ENCODE peak calls at places on chromosomes 5 and 9, in four cellular contexts. Y is amniotic stem cell; W is ACHN; O is activated naive CD8-positive, alpha-beta T cell treated with anti-CD3 and anti-CD28 coated beads, Interleukin-2, amount 50 U/mL, for 24 hours. X is an unnamed sample.
A peak's percentile ranks its signal among the peaks of the same experiment; 100 is the strongest.

GRCh38 chr5:64147849-64148441 is 17.7 kb upstream of the RNF180 start:
- DNase-seq in Y (no peak), W (peak; percentile 16), O (peak; percentile 4), X (peak; percentile 86)

GRCh38 chr5:135308752-135309151 is 90.3 kb downstream of the MACROH2A1 start:
- DNase-seq in Y (peak; percentile 61), W (peak; percentile 4), O (no peak), X (no peak)

GRCh38 chr9:6843742-6844141 is 86.0 kb downstream of the KDM4C start:
- DNase-seq in Y (no peak), W (no peak), O (no peak), X (no peak)

GRCh38 chr5:110209401-110209800 is 517.1 kb downstream of the TMEM232 start:
- DNase-seq in Y (no peak), W (no peak), O (no peak), X (no peak)

GRCh38 chr5:57157191-57157590 is 16.7 kb upstream of the GPBP1 start:
- DNase-seq in Y (no peak), W (no peak), O (no peak), X (no peak)

GRCh38 chr5:171684169-171684568 is 101.4 kb upstream of the SMIM23 start:
- DNase-seq in Y (no peak), W (no peak), O (no peak), X (no peak)

GRCh38 chr5:58582411-58583393 is at the start of gene RAB3C:
- DNase-seq in Y (peak; percentile 88), W (peak; percentile 92), O (peak; percentile 62), X (peak; percentile 97)

GRCh38 chr5:171226096-171226495 is 83.0 kb upstream of the TLX3 start:
- DNase-seq in Y (no peak), W (no peak), O (no peak), X (no peak)

GRCh38 chr5:170389250-170389902 is at the start of gene KCNMB1:
- DNase-seq in Y (no peak), W (no peak), O (no peak), X (no peak)

GRCh38 chr9:87862536-87863268 is 20.0 kb upstream of the SPATA31E1 start:
- DNase-seq in Y (peak; percentile 46), W (peak; percentile 83), O (no peak), X (no peak)

GRCh38 chr5:95347516-95348140 is 43.5 kb upstream of the FAM81B start:
- DNase-seq in Y (no peak), W (no peak), O (no peak), X (no peak)

GRCh38 chr9:27535701-27536118 is 6.1 kb upstream of the MOB3B start:
- DNase-seq in Y (no peak), W (no peak), O (no peak), X (no peak)